ENCODE peak calls at places on chromosomes 2 and 18, in eight cellular contexts. R, O, B, D, Q, J, T and A are unnamed samples.

GRCh38 chr2:9991829-9992273 is 40.4 kb downstream of the GRHL1 start:
- DNase-seq in R (no peak), O (no peak), B (no peak), D (no peak), Q (no peak), J (no peak), T (no peak), A (no peak)

GRCh38 chr18:66495844-66496243 is 108.0 kb downstream of the CDH19 start:
- DNase-seq in R (peak), O (no peak), B (peak), D (no peak), Q (no peak), J (peak), T (peak), A (no peak)

GRCh38 chr2:207505728-207506127 is 24.0 kb upstream of the CREB1 start:
- DNase-seq in R (no peak), O (no peak), B (no peak), D (no peak), Q (peak), J (no peak), T (peak), A (no peak)

GRCh38 chr2:177316756-177317155 is 52.2 kb upstream of the NFE2L2 start:
- DNase-seq in R (no peak), O (no peak), B (no peak), D (no peak), Q (no peak), J (no peak), T (no peak), A (no peak)

GRCh38 chr18:652131-652530 is 5.3 kb upstream of the TYMS start:
- DNase-seq in R (no peak), O (no peak), B (no peak), D (no peak), Q (no peak), J (no peak), T (no peak), A (no peak)

GRCh38 chr18:42617086-42617725 is 498.3 kb downstream of the RIT2 start:
- DNase-seq in R (no peak), O (no peak), B (no peak), D (no peak), Q (no peak), J (no peak), T (peak), A (no peak)

GRCh38 chr2:221443631-221444030 is 128.5 kb downstream of the EPHA4 start:
- DNase-seq in R (no peak), O (no peak), B (no peak), D (no peak), Q (no peak), J (no peak), T (no peak), A (no peak)

GRCh38 chr2:148237911-148238310 is 217.0 kb downstream of the MBD5 start:
- DNase-seq in R (no peak), O (no peak), B (no peak), D (no peak), Q (no peak), J (no peak), T (no peak), A (no peak)

GRCh38 chr2:96205238-96205637 is 3.4 kb downstream of the STARD7 start:
- DNase-seq in R (no peak), O (no peak), B (no peak), D (no peak), Q (no peak), J (no peak), T (no peak), A (no peak)

GRCh38 chr18:53757346-53757745 is 467.1 kb downstream of the MBD2 start:
- DNase-seq in R (no peak), O (no peak), B (no peak), D (no peak), Q (no peak), J (no peak), T (no peak), A (no peak)

GRCh38 chr18:60684843-60685513 is 312.4 kb upstream of the MC4R start:
- DNase-seq in R (no peak), O (no peak), B (no peak), D (peak), Q (peak), J (peak), T (peak), A (no peak)
- TF ChIP-seq CTCF in R (peak), O (no peak), B (peak), D (peak), Q (peak), J (peak), T (peak), A (peak)

DNA sequence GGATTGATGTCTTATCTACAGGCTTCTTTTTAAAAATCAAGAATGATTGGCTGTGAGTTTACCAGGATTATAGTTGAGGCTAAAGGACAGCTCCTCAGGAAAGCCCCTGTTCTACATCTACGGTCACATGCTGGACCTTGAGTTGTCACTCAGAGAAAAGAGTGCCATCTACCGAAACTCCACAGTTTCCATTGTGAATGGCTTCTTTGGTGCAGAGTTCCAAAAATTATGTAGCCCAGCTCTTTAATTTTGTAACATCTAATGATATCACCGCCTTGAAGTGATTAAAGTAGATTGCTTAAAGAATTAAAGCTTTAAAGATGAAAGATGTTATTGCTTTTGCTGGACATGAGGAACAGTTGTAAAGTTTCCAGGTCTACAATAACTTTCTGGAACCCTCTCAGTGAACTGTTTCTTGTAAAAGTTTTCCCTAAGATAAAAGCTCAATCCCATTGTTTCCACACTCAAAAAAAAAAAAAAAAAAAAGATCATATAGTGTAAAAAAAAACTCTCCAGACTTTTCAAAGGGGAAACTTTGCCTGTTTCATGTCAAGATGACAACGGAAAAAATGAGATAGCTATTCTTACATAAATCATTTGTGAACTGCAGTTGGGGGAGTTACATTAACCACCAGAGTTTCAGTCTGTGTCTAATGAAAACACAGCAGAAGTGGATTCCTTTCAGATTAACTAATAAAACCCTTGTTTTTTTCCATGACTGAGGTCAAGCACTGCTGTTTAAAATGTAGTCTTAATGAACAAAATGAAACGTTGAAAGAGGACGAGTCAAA is 4.3 kb downstream of the COL3A1 start:
- DNase-seq in R (no peak), O (no peak), B (no peak), D (peak), Q (no peak), J (no peak), T (peak), A (no peak)
- TF ChIP-seq CTCF in R (peak), O (no peak), B (peak), D (peak), Q (peak), J (peak), T (peak), A (peak)

DNA sequence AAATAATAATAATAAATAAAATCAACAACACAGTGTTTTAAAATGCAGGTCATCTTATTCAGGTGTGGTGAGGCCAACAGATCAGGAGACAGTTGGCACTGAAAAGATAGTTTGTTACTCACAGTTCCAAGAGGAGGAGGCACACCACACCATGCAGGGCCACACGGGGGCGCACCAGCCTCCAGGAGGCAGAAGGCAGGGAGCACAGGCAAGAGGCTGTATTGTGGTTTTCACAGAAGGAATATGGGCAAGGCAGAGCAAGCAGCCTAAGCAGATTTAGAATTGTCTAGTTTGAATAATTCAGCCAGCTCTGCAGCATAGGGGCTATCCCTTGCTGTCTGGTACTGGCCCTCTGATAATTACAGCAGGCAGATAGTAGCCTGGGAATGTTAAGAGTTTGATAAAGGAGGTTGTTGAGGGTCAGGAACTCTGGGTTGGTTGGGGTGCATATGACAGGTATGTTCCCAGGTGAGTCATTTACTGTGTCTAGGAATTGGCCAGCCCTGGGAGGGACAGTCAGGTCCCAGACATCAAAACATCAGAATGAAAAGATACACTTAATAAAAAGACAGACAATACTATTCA is 31.3 kb downstream of the KIAA2012 start:
- DNase-seq in R (peak), O (no peak), B (peak), D (peak), Q (peak), J (peak), T (peak), A (no peak)
- TF ChIP-seq CTCF in R (peak), O (no peak), B (peak), D (peak), Q (peak), J (peak), T (peak), A (peak)

GRCh38 chr2:104944495-104944894 is 90.6 kb downstream of the POU3F3 start:
- DNase-seq in R (no peak), O (no peak), B (peak), D (peak), Q (peak), J (peak), T (peak), A (no peak)
- TF ChIP-seq CTCF in R (peak), O (no peak), B (peak), D (peak), Q (peak), J (peak), T (no peak), A (peak)

DNA sequence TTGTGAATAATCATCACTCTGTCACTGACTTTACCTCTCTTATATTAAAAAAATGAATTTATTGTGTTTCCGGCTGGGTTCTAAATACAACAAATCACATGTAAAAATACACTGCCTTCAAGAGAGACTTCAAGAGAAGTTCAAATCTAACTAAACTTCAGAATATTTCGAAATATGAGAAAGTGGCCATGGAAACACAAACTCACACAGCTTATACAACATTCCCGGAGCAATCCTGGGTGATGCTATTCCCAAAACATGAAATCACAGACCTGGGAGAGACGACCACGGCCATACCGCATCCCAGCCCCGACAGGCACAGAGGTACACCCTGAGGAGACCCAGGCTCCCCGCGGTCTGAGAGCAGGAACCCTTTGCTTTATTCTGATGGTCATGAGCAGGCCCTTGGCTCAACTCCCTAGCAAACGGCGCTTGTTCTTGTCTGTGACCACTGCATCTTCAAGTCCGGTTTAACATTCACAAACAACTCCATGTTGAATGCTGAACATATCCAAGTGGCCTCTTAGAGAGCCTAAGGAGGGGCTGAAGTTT is 185.4 kb upstream of the REV1 start:
- DNase-seq in R (no peak), O (peak), B (no peak), D (no peak), Q (no peak), J (no peak), T (no peak), A (no peak)
- TF ChIP-seq CTCF in R (no peak), O (no peak), B (no peak), D (no peak), Q (no peak), J (no peak), T (no peak), A (no peak)